ENCODE peak calls at places on chromosomes 13 and 19, in seven cellular contexts. One of them, this sample, is unnamed.

GRCh38 chr19:756232-756631 is 5.3 kb downstream of the MISP start:
- DNase-seq in activated T-cell treated with anti-CD3 and anti-CD28 coated beads, Interleukin-2, amount 50 U/mL, for 48 hours: peak; percentile 39
- DNase-seq in activated naive CD4-positive, alpha-beta T cell treated with anti-CD3 and anti-CD28 coated beads, Interleukin-2, amount 50 U/mL, for 16 hours: peak; percentile 19
- DNase-seq in C1 segment of cervical spinal cord: no peak
- DNase-seq in GM04504: no peak
- DNase-seq in stimulated activated CD8-positive, alpha-beta memory T cell treated with anti-CD3 and anti-CD28 coated beads, Interleukin-7, amount 100 ng/mL, for 1 hour: no peak
- DNase-seq in NCI-H510A: no peak
- DNase-seq in this sample: no peak

GRCh38 chr13:24217601-24218281 is 57.2 kb downstream of the SPATA13 start:
- DNase-seq in activated T-cell treated with anti-CD3 and anti-CD28 coated beads, Interleukin-2, amount 50 U/mL, for 48 hours: no peak
- DNase-seq in activated naive CD4-positive, alpha-beta T cell treated with anti-CD3 and anti-CD28 coated beads, Interleukin-2, amount 50 U/mL, for 16 hours: no peak
- DNase-seq in C1 segment of cervical spinal cord: peak; percentile 27
- DNase-seq in GM04504: no peak
- DNase-seq in stimulated activated CD8-positive, alpha-beta memory T cell treated with anti-CD3 and anti-CD28 coated beads, Interleukin-7, amount 100 ng/mL, for 1 hour: no peak
- DNase-seq in NCI-H510A: peak; percentile 28
- DNase-seq in this sample: no peak

GRCh38 chr19:45821570-45821969 is 6.5 kb upstream of the RSPH6A start:
- DNase-seq in activated T-cell treated with anti-CD3 and anti-CD28 coated beads, Interleukin-2, amount 50 U/mL, for 48 hours: no peak
- DNase-seq in activated naive CD4-positive, alpha-beta T cell treated with anti-CD3 and anti-CD28 coated beads, Interleukin-2, amount 50 U/mL, for 16 hours: no peak
- DNase-seq in C1 segment of cervical spinal cord: no peak
- DNase-seq in GM04504: no peak
- DNase-seq in stimulated activated CD8-positive, alpha-beta memory T cell treated with anti-CD3 and anti-CD28 coated beads, Interleukin-7, amount 100 ng/mL, for 1 hour: no peak
- DNase-seq in NCI-H510A: no peak
- DNase-seq in this sample: no peak

GRCh38 chr19:17219286-17219685 is 4.1 kb downstream of the USE1 start:
- DNase-seq in activated T-cell treated with anti-CD3 and anti-CD28 coated beads, Interleukin-2, amount 50 U/mL, for 48 hours: no peak
- DNase-seq in activated naive CD4-positive, alpha-beta T cell treated with anti-CD3 and anti-CD28 coated beads, Interleukin-2, amount 50 U/mL, for 16 hours: no peak
- DNase-seq in C1 segment of cervical spinal cord: no peak
- DNase-seq in GM04504: no peak
- DNase-seq in stimulated activated CD8-positive, alpha-beta memory T cell treated with anti-CD3 and anti-CD28 coated beads, Interleukin-7, amount 100 ng/mL, for 1 hour: no peak
- DNase-seq in NCI-H510A: no peak
- DNase-seq in this sample: no peak

GRCh38 chr19:33668968-33669367 is 47.2 kb downstream of the CHST8 start:
- DNase-seq in activated T-cell treated with anti-CD3 and anti-CD28 coated beads, Interleukin-2, amount 50 U/mL, for 48 hours: no peak
- DNase-seq in activated naive CD4-positive, alpha-beta T cell treated with anti-CD3 and anti-CD28 coated beads, Interleukin-2, amount 50 U/mL, for 16 hours: no peak
- DNase-seq in C1 segment of cervical spinal cord: no peak
- DNase-seq in GM04504: no peak
- DNase-seq in stimulated activated CD8-positive, alpha-beta memory T cell treated with anti-CD3 and anti-CD28 coated beads, Interleukin-7, amount 100 ng/mL, for 1 hour: no peak
- DNase-seq in NCI-H510A: no peak
- DNase-seq in this sample: no peak

GRCh38 chr13:110329798-110330461 is 22.8 kb downstream of the COL4A2 start:
- DNase-seq in activated T-cell treated with anti-CD3 and anti-CD28 coated beads, Interleukin-2, amount 50 U/mL, for 48 hours: no peak
- DNase-seq in activated naive CD4-positive, alpha-beta T cell treated with anti-CD3 and anti-CD28 coated beads, Interleukin-2, amount 50 U/mL, for 16 hours: no peak
- DNase-seq in C1 segment of cervical spinal cord: no peak
- DNase-seq in GM04504: no peak
- DNase-seq in stimulated activated CD8-positive, alpha-beta memory T cell treated with anti-CD3 and anti-CD28 coated beads, Interleukin-7, amount 100 ng/mL, for 1 hour: no peak
- DNase-seq in NCI-H510A: no peak
- DNase-seq in this sample: no peak

GRCh38 chr13:113819341-113819730 is 44.5 kb downstream of the GAS6 start:
- DNase-seq in activated T-cell treated with anti-CD3 and anti-CD28 coated beads, Interleukin-2, amount 50 U/mL, for 48 hours: no peak
- DNase-seq in activated naive CD4-positive, alpha-beta T cell treated with anti-CD3 and anti-CD28 coated beads, Interleukin-2, amount 50 U/mL, for 16 hours: no peak
- DNase-seq in C1 segment of cervical spinal cord: no peak
- DNase-seq in GM04504: no peak
- DNase-seq in stimulated activated CD8-positive, alpha-beta memory T cell treated with anti-CD3 and anti-CD28 coated beads, Interleukin-7, amount 100 ng/mL, for 1 hour: no peak
- DNase-seq in NCI-H510A: no peak
- DNase-seq in this sample: no peak

GRCh38 chr13:27117947-27118346 is 53.7 kb downstream of the USP12 start:
- DNase-seq in activated T-cell treated with anti-CD3 and anti-CD28 coated beads, Interleukin-2, amount 50 U/mL, for 48 hours: no peak
- DNase-seq in activated naive CD4-positive, alpha-beta T cell treated with anti-CD3 and anti-CD28 coated beads, Interleukin-2, amount 50 U/mL, for 16 hours: no peak
- DNase-seq in C1 segment of cervical spinal cord: peak; percentile 83
- DNase-seq in GM04504: no peak
- DNase-seq in stimulated activated CD8-positive, alpha-beta memory T cell treated with anti-CD3 and anti-CD28 coated beads, Interleukin-7, amount 100 ng/mL, for 1 hour: no peak
- DNase-seq in NCI-H510A: no peak
- DNase-seq in this sample: no peak

GRCh38 chr13:79328510-79328909 is 77.5 kb downstream of the RBM26 start:
- DNase-seq in activated T-cell treated with anti-CD3 and anti-CD28 coated beads, Interleukin-2, amount 50 U/mL, for 48 hours: no peak
- DNase-seq in activated naive CD4-positive, alpha-beta T cell treated with anti-CD3 and anti-CD28 coated beads, Interleukin-2, amount 50 U/mL, for 16 hours: no peak
- DNase-seq in C1 segment of cervical spinal cord: no peak
- DNase-seq in GM04504: no peak
- DNase-seq in stimulated activated CD8-positive, alpha-beta memory T cell treated with anti-CD3 and anti-CD28 coated beads, Interleukin-7, amount 100 ng/mL, for 1 hour: no peak
- DNase-seq in NCI-H510A: no peak
- DNase-seq in this sample: no peak

GRCh38 chr13:30618938-30619289 is 1.2 kb downstream of the USPL1 start:
- DNase-seq in activated T-cell treated with anti-CD3 and anti-CD28 coated beads, Interleukin-2, amount 50 U/mL, for 48 hours: no peak
- DNase-seq in activated naive CD4-positive, alpha-beta T cell treated with anti-CD3 and anti-CD28 coated beads, Interleukin-2, amount 50 U/mL, for 16 hours: no peak
- DNase-seq in C1 segment of cervical spinal cord: no peak
- DNase-seq in GM04504: no peak
- DNase-seq in stimulated activated CD8-positive, alpha-beta memory T cell treated with anti-CD3 and anti-CD28 coated beads, Interleukin-7, amount 100 ng/mL, for 1 hour: no peak
- DNase-seq in NCI-H510A: no peak
- DNase-seq in this sample: no peak

GRCh38 chr19:7959209-7959608 is 15.7 kb upstream of the TIMM44 start:
- DNase-seq in activated T-cell treated with anti-CD3 and anti-CD28 coated beads, Interleukin-2, amount 50 U/mL, for 48 hours: no peak
- DNase-seq in activated naive CD4-positive, alpha-beta T cell treated with anti-CD3 and anti-CD28 coated beads, Interleukin-2, amount 50 U/mL, for 16 hours: no peak
- DNase-seq in C1 segment of cervical spinal cord: no peak
- DNase-seq in GM04504: no peak
- DNase-seq in stimulated activated CD8-positive, alpha-beta memory T cell treated with anti-CD3 and anti-CD28 coated beads, Interleukin-7, amount 100 ng/mL, for 1 hour: no peak
- DNase-seq in NCI-H510A: no peak
- DNase-seq in this sample: no peak

GRCh38 chr19:46069841-46070341 is 29.1 kb upstream of the IGFL4 start:
- DNase-seq in activated T-cell treated with anti-CD3 and anti-CD28 coated beads, Interleukin-2, amount 50 U/mL, for 48 hours: no peak
- DNase-seq in activated naive CD4-positive, alpha-beta T cell treated with anti-CD3 and anti-CD28 coated beads, Interleukin-2, amount 50 U/mL, for 16 hours: no peak
- DNase-seq in C1 segment of cervical spinal cord: no peak
- DNase-seq in GM04504: no peak
- DNase-seq in stimulated activated CD8-positive, alpha-beta memory T cell treated with anti-CD3 and anti-CD28 coated beads, Interleukin-7, amount 100 ng/mL, for 1 hour: no peak
- DNase-seq in NCI-H510A: no peak
- DNase-seq in this sample: no peak

GRCh38 chr19:18541258-18541991 is 1.9 kb downstream of the FKBP8 start:
- DNase-seq in activated T-cell treated with anti-CD3 and anti-CD28 coated beads, Interleukin-2, amount 50 U/mL, for 48 hours: peak; percentile 35
- DNase-seq in activated naive CD4-positive, alpha-beta T cell treated with anti-CD3 and anti-CD28 coated beads, Interleukin-2, amount 50 U/mL, for 16 hours: peak; percentile 17
- DNase-seq in C1 segment of cervical spinal cord: no peak
- DNase-seq in GM04504: no peak
- DNase-seq in stimulated activated CD8-positive, alpha-beta memory T cell treated with anti-CD3 and anti-CD28 coated beads, Interleukin-7, amount 100 ng/mL, for 1 hour: no peak
- DNase-seq in NCI-H510A: no peak
- DNase-seq in this sample: no peak

GRCh38 chr13:113859311-113860050 is 4.4 kb downstream of the GAS6 start:
- DNase-seq in activated T-cell treated with anti-CD3 and anti-CD28 coated beads, Interleukin-2, amount 50 U/mL, for 48 hours: no peak
- DNase-seq in activated naive CD4-positive, alpha-beta T cell treated with anti-CD3 and anti-CD28 coated beads, Interleukin-2, amount 50 U/mL, for 16 hours: no peak
- DNase-seq in C1 segment of cervical spinal cord: no peak
- DNase-seq in GM04504: no peak
- DNase-seq in stimulated activated CD8-positive, alpha-beta memory T cell treated with anti-CD3 and anti-CD28 coated beads, Interleukin-7, amount 100 ng/mL, for 1 hour: no peak
- DNase-seq in NCI-H510A: no peak
- DNase-seq in this sample: no peak

GRCh38 chr13:21458457-21458815 is 667 bp downstream of the ZDHHC20 start:
- DNase-seq in activated T-cell treated with anti-CD3 and anti-CD28 coated beads, Interleukin-2, amount 50 U/mL, for 48 hours: peak; percentile 79
- DNase-seq in activated naive CD4-positive, alpha-beta T cell treated with anti-CD3 and anti-CD28 coated beads, Interleukin-2, amount 50 U/mL, for 16 hours: peak; percentile 52
- DNase-seq in C1 segment of cervical spinal cord: peak; percentile 38
- DNase-seq in GM04504: no peak
- DNase-seq in stimulated activated CD8-positive, alpha-beta memory T cell treated with anti-CD3 and anti-CD28 coated beads, Interleukin-7, amount 100 ng/mL, for 1 hour: no peak
- DNase-seq in NCI-H510A: peak; percentile 15
- DNase-seq in this sample: no peak

GRCh38 chr19:27752530-27753184 is 1460.3 kb downstream of the UQCRFS1 start:
- DNase-seq in activated T-cell treated with anti-CD3 and anti-CD28 coated beads, Interleukin-2, amount 50 U/mL, for 48 hours: no peak
- DNase-seq in activated naive CD4-positive, alpha-beta T cell treated with anti-CD3 and anti-CD28 coated beads, Interleukin-2, amount 50 U/mL, for 16 hours: no peak
- DNase-seq in C1 segment of cervical spinal cord: no peak
- DNase-seq in GM04504: no peak
- DNase-seq in stimulated activated CD8-positive, alpha-beta memory T cell treated with anti-CD3 and anti-CD28 coated beads, Interleukin-7, amount 100 ng/mL, for 1 hour: no peak
- DNase-seq in NCI-H510A: no peak
- DNase-seq in this sample: no peak

GRCh38 chr13:23175920-23176319 is 4.9 kb upstream of the SGCG start:
- DNase-seq in activated T-cell treated with anti-CD3 and anti-CD28 coated beads, Interleukin-2, amount 50 U/mL, for 48 hours: no peak
- DNase-seq in activated naive CD4-positive, alpha-beta T cell treated with anti-CD3 and anti-CD28 coated beads, Interleukin-2, amount 50 U/mL, for 16 hours: no peak
- DNase-seq in C1 segment of cervical spinal cord: no peak
- DNase-seq in GM04504: no peak
- DNase-seq in stimulated activated CD8-positive, alpha-beta memory T cell treated with anti-CD3 and anti-CD28 coated beads, Interleukin-7, amount 100 ng/mL, for 1 hour: no peak
- DNase-seq in NCI-H510A: no peak
- DNase-seq in this sample: no peak

GRCh38 chr19:5774921-5775320 is 9.6 kb downstream of the PRR22 start:
- DNase-seq in activated T-cell treated with anti-CD3 and anti-CD28 coated beads, Interleukin-2, amount 50 U/mL, for 48 hours: no peak
- DNase-seq in activated naive CD4-positive, alpha-beta T cell treated with anti-CD3 and anti-CD28 coated beads, Interleukin-2, amount 50 U/mL, for 16 hours: no peak
- DNase-seq in C1 segment of cervical spinal cord: no peak
- DNase-seq in GM04504: peak; percentile 16
- DNase-seq in stimulated activated CD8-positive, alpha-beta memory T cell treated with anti-CD3 and anti-CD28 coated beads, Interleukin-7, amount 100 ng/mL, for 1 hour: no peak
- DNase-seq in NCI-H510A: no peak
- DNase-seq in this sample: no peak

GRCh38 chr19:47022140-47022536 is 2.5 kb downstream of the NPAS1 start:
- DNase-seq in activated T-cell treated with anti-CD3 and anti-CD28 coated beads, Interleukin-2, amount 50 U/mL, for 48 hours: no peak
- DNase-seq in activated naive CD4-positive, alpha-beta T cell treated with anti-CD3 and anti-CD28 coated beads, Interleukin-2, amount 50 U/mL, for 16 hours: no peak
- DNase-seq in C1 segment of cervical spinal cord: no peak
- DNase-seq in GM04504: no peak
- DNase-seq in stimulated activated CD8-positive, alpha-beta memory T cell treated with anti-CD3 and anti-CD28 coated beads, Interleukin-7, amount 100 ng/mL, for 1 hour: no peak
- DNase-seq in NCI-H510A: no peak
- DNase-seq in this sample: no peak

GRCh38 chr19:38404858-38405257 is 2.0 kb downstream of the FAM98C start:
- DNase-seq in activated T-cell treated with anti-CD3 and anti-CD28 coated beads, Interleukin-2, amount 50 U/mL, for 48 hours: no peak
- DNase-seq in activated naive CD4-positive, alpha-beta T cell treated with anti-CD3 and anti-CD28 coated beads, Interleukin-2, amount 50 U/mL, for 16 hours: no peak
- DNase-seq in C1 segment of cervical spinal cord: no peak
- DNase-seq in GM04504: no peak
- DNase-seq in stimulated activated CD8-positive, alpha-beta memory T cell treated with anti-CD3 and anti-CD28 coated beads, Interleukin-7, amount 100 ng/mL, for 1 hour: no peak
- DNase-seq in NCI-H510A: no peak
- DNase-seq in this sample: no peak

GRCh38 chr19:2329162-2329505 is 650 bp downstream of the SPPL2B start:
- DNase-seq in activated T-cell treated with anti-CD3 and anti-CD28 coated beads, Interleukin-2, amount 50 U/mL, for 48 hours: no peak
- DNase-seq in activated naive CD4-positive, alpha-beta T cell treated with anti-CD3 and anti-CD28 coated beads, Interleukin-2, amount 50 U/mL, for 16 hours: no peak
- DNase-seq in C1 segment of cervical spinal cord: no peak
- DNase-seq in GM04504: no peak
- DNase-seq in stimulated activated CD8-positive, alpha-beta memory T cell treated with anti-CD3 and anti-CD28 coated beads, Interleukin-7, amount 100 ng/mL, for 1 hour: no peak
- DNase-seq in NCI-H510A: no peak
- DNase-seq in this sample: no peak

GRCh38 chr19:47699360-47699917 is 13.8 kb upstream of the EHD2 start:
- DNase-seq in activated T-cell treated with anti-CD3 and anti-CD28 coated beads, Interleukin-2, amount 50 U/mL, for 48 hours: peak; percentile 69
- DNase-seq in activated naive CD4-positive, alpha-beta T cell treated with anti-CD3 and anti-CD28 coated beads, Interleukin-2, amount 50 U/mL, for 16 hours: peak; percentile 62
- DNase-seq in C1 segment of cervical spinal cord: no peak
- DNase-seq in GM04504: no peak
- DNase-seq in stimulated activated CD8-positive, alpha-beta memory T cell treated with anti-CD3 and anti-CD28 coated beads, Interleukin-7, amount 100 ng/mL, for 1 hour: peak; percentile 24
- DNase-seq in NCI-H510A: no peak
- DNase-seq in this sample: no peak

GRCh38 chr13:24106429-24106828 is 54.1 kb upstream of the SPATA13 start:
- DNase-seq in activated T-cell treated with anti-CD3 and anti-CD28 coated beads, Interleukin-2, amount 50 U/mL, for 48 hours: no peak
- DNase-seq in activated naive CD4-positive, alpha-beta T cell treated with anti-CD3 and anti-CD28 coated beads, Interleukin-2, amount 50 U/mL, for 16 hours: no peak
- DNase-seq in C1 segment of cervical spinal cord: no peak
- DNase-seq in GM04504: no peak
- DNase-seq in stimulated activated CD8-positive, alpha-beta memory T cell treated with anti-CD3 and anti-CD28 coated beads, Interleukin-7, amount 100 ng/mL, for 1 hour: no peak
- DNase-seq in NCI-H510A: no peak
- DNase-seq in this sample: no peak

GRCh38 chr13:50075619-50076097 is 60.4 kb downstream of the KCNRG start:
- DNase-seq in activated T-cell treated with anti-CD3 and anti-CD28 coated beads, Interleukin-2, amount 50 U/mL, for 48 hours: no peak
- DNase-seq in activated naive CD4-positive, alpha-beta T cell treated with anti-CD3 and anti-CD28 coated beads, Interleukin-2, amount 50 U/mL, for 16 hours: no peak
- DNase-seq in C1 segment of cervical spinal cord: no peak
- DNase-seq in GM04504: no peak
- DNase-seq in stimulated activated CD8-positive, alpha-beta memory T cell treated with anti-CD3 and anti-CD28 coated beads, Interleukin-7, amount 100 ng/mL, for 1 hour: no peak
- DNase-seq in NCI-H510A: no peak
- DNase-seq in this sample: no peak

GRCh38 chr19:15911599-15912237 is 13.8 kb upstream of the CYP4F2 start:
- DNase-seq in activated T-cell treated with anti-CD3 and anti-CD28 coated beads, Interleukin-2, amount 50 U/mL, for 48 hours: no peak
- DNase-seq in activated naive CD4-positive, alpha-beta T cell treated with anti-CD3 and anti-CD28 coated beads, Interleukin-2, amount 50 U/mL, for 16 hours: no peak
- DNase-seq in C1 segment of cervical spinal cord: no peak
- DNase-seq in GM04504: no peak
- DNase-seq in stimulated activated CD8-positive, alpha-beta memory T cell treated with anti-CD3 and anti-CD28 coated beads, Interleukin-7, amount 100 ng/mL, for 1 hour: no peak
- DNase-seq in NCI-H510A: no peak
- DNase-seq in this sample: no peak

GRCh38 chr19:13796301-13797057 is 1.2 kb downstream of the ZSWIM4 start:
- DNase-seq in activated T-cell treated with anti-CD3 and anti-CD28 coated beads, Interleukin-2, amount 50 U/mL, for 48 hours: no peak
- DNase-seq in activated naive CD4-positive, alpha-beta T cell treated with anti-CD3 and anti-CD28 coated beads, Interleukin-2, amount 50 U/mL, for 16 hours: no peak
- DNase-seq in C1 segment of cervical spinal cord: no peak
- DNase-seq in GM04504: peak; percentile 94
- DNase-seq in stimulated activated CD8-positive, alpha-beta memory T cell treated with anti-CD3 and anti-CD28 coated beads, Interleukin-7, amount 100 ng/mL, for 1 hour: no peak
- DNase-seq in NCI-H510A: no peak
- DNase-seq in this sample: no peak

GRCh38 chr13:113064534-113065405 is 40.8 kb upstream of the F7 start:
- DNase-seq in activated T-cell treated with anti-CD3 and anti-CD28 coated beads, Interleukin-2, amount 50 U/mL, for 48 hours: no peak
- DNase-seq in activated naive CD4-positive, alpha-beta T cell treated with anti-CD3 and anti-CD28 coated beads, Interleukin-2, amount 50 U/mL, for 16 hours: no peak
- DNase-seq in C1 segment of cervical spinal cord: no peak
- DNase-seq in GM04504: no peak
- DNase-seq in stimulated activated CD8-positive, alpha-beta memory T cell treated with anti-CD3 and anti-CD28 coated beads, Interleukin-7, amount 100 ng/mL, for 1 hour: no peak
- DNase-seq in NCI-H510A: no peak
- DNase-seq in this sample: no peak

This sample was measured in cortex of kidney.